ENCODE peak calls at places on chromosomes 6 and 20, in five cellular contexts. G is choroid plexus epithelial cell, N is cardiac muscle cell, Y is coronary artery, Z is cardiac fibroblast. D is an unnamed sample.

GRCh38 chr20:62050166-62051120 is 15.2 kb downstream of the TAF4 start:
- DNase-seq in G (no peak), N (no peak), Y (no peak), Z (no peak), D (no peak)

GRCh38 chr20:38094373-38094775 is 60.8 kb downstream of the RPRD1B start:
- DNase-seq in G (peak), N (peak), Y (no peak), Z (peak), D (peak)

GRCh38 chr20:61185841-61186601 is 66.0 kb upstream of the CDH4 start:
- DNase-seq in G (peak), N (peak), Y (no peak), Z (peak), D (no peak)

GRCh38 chr20:22341508-22341907 is 242.9 kb downstream of the FOXA2 start:
- DNase-seq in G (peak), N (peak), Y (no peak), Z (peak), D (no peak)

GRCh38 chr6:137738197-137738596 is 128.9 kb upstream of the TNFAIP3 start:
- DNase-seq in G (peak), N (peak), Y (no peak), Z (peak), D (no peak)

GRCh38 chr20:58852559-58853271 is at the start of gene GNAS:
- DNase-seq in G (peak), N (peak), Y (no peak), Z (peak), D (peak)

GRCh38 chr20:62143976-62144825 is 632 bp downstream of the SS18L1 start:
- DNase-seq in G (peak), N (peak), Y (peak), Z (peak), D (peak)

GRCh38 chr6:125671323-125671722 is 78.1 kb upstream of the HEY2 start:
- DNase-seq in G (no peak), N (no peak), Y (no peak), Z (no peak), D (no peak)

GRCh38 chr6:130020106-130020851 is 1.9 kb downstream of the L3MBTL3 start:
- DNase-seq in G (no peak), N (peak), Y (peak), Z (peak), D (peak)

GRCh38 chr6:148452921-148453320 is 110.3 kb downstream of the SASH1 start:
- DNase-seq in G (no peak), N (no peak), Y (no peak), Z (no peak), D (no peak)

GRCh38 chr6:166572370-166573261 is 13.9 kb downstream of the RAMACL start:
- DNase-seq in G (peak), N (peak), Y (no peak), Z (peak), D (no peak)

GRCh38 chr6:118890997-118891790 is 2.8 kb upstream of the ASF1A start:
- DNase-seq in G (no peak), N (no peak), Y (no peak), Z (peak), D (no peak)

GRCh38 chr20:13990465-13990864 is at the start of gene SEL1L2:
- DNase-seq in G (no peak), N (no peak), Y (no peak), Z (no peak), D (no peak)

GRCh38 chr6:63509652-63510352 is 62.5 kb upstream of the LOC128125822 start:
- DNase-seq in G (peak), N (peak), Y (no peak), Z (peak), D (peak)

GRCh38 chr20:48708116-48708515 is 119.7 kb downstream of the PREX1 start:
- DNase-seq in G (no peak), N (no peak), Y (no peak), Z (no peak), D (no peak)

GRCh38 chr6:149453597-149454340 is 31.0 kb downstream of the ZC3H12D start:
- DNase-seq in G (no peak), N (no peak), Y (no peak), Z (no peak), D (no peak)

GRCh38 chr6:16452348-16452747 is 214.0 kb downstream of the GMPR start:
- DNase-seq in G (no peak), N (no peak), Y (no peak), Z (no peak), D (no peak)

GRCh38 chr6:39984051-39984450 is 49.8 kb upstream of the MOCS1 start:
- DNase-seq in G (no peak), N (no peak), Y (peak), Z (no peak), D (no peak)

GRCh38 chr6:30147096-30147495 is 11.2 kb downstream of the TRIM40 start:
- DNase-seq in G (no peak), N (no peak), Y (no peak), Z (no peak), D (no peak)

GRCh38 chr20:25220810-25221591 is 25.5 kb downstream of the ENTPD6 start:
- DNase-seq in G (no peak), N (no peak), Y (no peak), Z (no peak), D (peak)

GRCh38 chr6:12422848-12423247 is 132.7 kb downstream of the EDN1 start:
- DNase-seq in G (no peak), N (no peak), Y (no peak), Z (no peak), D (no peak)

GRCh38 chr20:34562643-34563042 is 4.1 kb downstream of the MAP1LC3A start:
- DNase-seq in G (peak), N (peak), Y (no peak), Z (peak), D (no peak)

GRCh38 chr6:2485116-2485515 is 239.7 kb upstream of the GMDS start:
- DNase-seq in G (no peak), N (no peak), Y (no peak), Z (no peak), D (no peak)

GRCh38 chr6:3841066-3841454 is 8.1 kb upstream of the FAM50B start:
- DNase-seq in G (no peak), N (peak), Y (no peak), Z (peak), D (no peak)

GRCh38 chr6:29653452-29654038 is 3.3 kb upstream of the MOG start:
- DNase-seq in G (peak), N (peak), Y (no peak), Z (peak), D (no peak)

GRCh38 chr6:72414648-72415047 is 207.2 kb upstream of the KCNQ5 start:
- DNase-seq in G (no peak), N (no peak), Y (no peak), Z (no peak), D (no peak)

GRCh38 chr6:122704086-122704485 is 75.4 kb upstream of the FABP7 start:
- DNase-seq in G (no peak), N (no peak), Y (no peak), Z (no peak), D (no peak)

GRCh38 chr20:24990810-24991252 is 1.7 kb downstream of the APMAP start:
- DNase-seq in G (no peak), N (no peak), Y (peak), Z (no peak), D (no peak)

GRCh38 chr6:94052754-94053153 is 633.4 kb upstream of the EPHA7 start:
- DNase-seq in G (peak), N (peak), Y (no peak), Z (peak), D (no peak)

GRCh38 chr20:5073154-5074049 is 46.4 kb downstream of the PCNA start:
- DNase-seq in G (peak), N (peak), Y (peak), Z (peak), D (peak)

GRCh38 chr20:33796263-33796906 is 14.8 kb upstream of the CHMP4B start:
- DNase-seq in G (no peak), N (no peak), Y (no peak), Z (no peak), D (no peak)

GRCh38 chr6:62775427-62776022 is 435.7 kb upstream of the FKBP1C start:
- DNase-seq in G (peak), N (no peak), Y (no peak), Z (peak), D (no peak)

GRCh38 chr20:25643735-25644134 is 19.9 kb upstream of the NANP start:
- DNase-seq in G (no peak), N (no peak), Y (no peak), Z (no peak), D (no peak)

GRCh38 chr20:2022163-2022562 is 28.3 kb upstream of the PDYN start:
- DNase-seq in G (peak), N (no peak), Y (no peak), Z (no peak), D (no peak)

GRCh38 chr6:166307981-166308768 is at the start of gene PRR18:
- DNase-seq in G (no peak), N (no peak), Y (no peak), Z (no peak), D (no peak)

GRCh38 chr20:61262514-61262913 is 10.5 kb downstream of the CDH4 start:
- DNase-seq in G (no peak), N (no peak), Y (no peak), Z (no peak), D (no peak)

GRCh38 chr6:7267521-7268091 is 45.4 kb downstream of the SSR1 start:
- DNase-seq in G (peak), N (peak), Y (no peak), Z (peak), D (no peak)

GRCh38 chr6:84282566-84282965 is 55.1 kb upstream of the CEP162 start:
- DNase-seq in G (no peak), N (peak), Y (no peak), Z (peak), D (no peak)

GRCh38 chr6:84280030-84280429 is 52.6 kb upstream of the CEP162 start:
- DNase-seq in G (peak), N (no peak), Y (no peak), Z (peak), D (no peak)

GRCh38 chr6:84280639-84281038 is 53.2 kb upstream of the CEP162 start:
- DNase-seq in G (no peak), N (no peak), Y (no peak), Z (no peak), D (no peak)

DNA sequence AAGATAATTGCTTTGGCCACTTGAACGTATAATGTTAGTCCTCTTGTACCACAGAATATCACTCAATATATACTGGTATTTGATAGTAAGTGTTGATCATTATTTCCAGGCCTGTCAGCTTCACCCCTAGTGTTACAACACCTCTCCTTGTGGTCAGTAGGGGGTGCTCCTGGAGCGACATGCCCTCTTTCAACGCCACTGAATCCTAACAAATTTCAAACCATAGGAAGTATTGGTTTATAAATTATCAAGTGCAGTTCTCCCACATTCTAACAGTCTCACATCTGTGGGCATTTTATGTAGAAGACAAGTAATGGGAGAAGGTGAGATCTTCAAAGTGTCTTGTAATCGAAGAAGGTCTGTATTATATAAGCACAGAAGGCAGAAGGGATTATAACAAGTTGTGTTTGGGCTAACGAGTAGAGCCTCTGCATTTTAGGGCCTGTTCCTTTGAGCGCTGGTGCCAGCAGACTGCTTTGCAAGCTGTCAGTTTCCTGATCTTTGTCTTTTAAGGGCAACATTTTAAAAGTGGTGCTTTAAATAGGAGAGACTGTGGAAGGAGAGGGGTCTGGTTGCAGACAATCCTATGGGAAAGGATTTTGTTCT is 57.1 kb upstream of the CEP162 start:
- DNase-seq in G (peak), N (peak), Y (no peak), Z (peak), D (no peak)
- TF ChIP-seq CTCF in G (peak), N (peak), Y (no peak), Z (peak), D (no peak)

GRCh38 chr20:18712877-18713276 is 100.7 kb upstream of the SCP2D1 start:
- DNase-seq in G (no peak), N (no peak), Y (no peak), Z (no peak), D (no peak)
- TF ChIP-seq CTCF in G (peak), N (no peak), Y (no peak), Z (no peak), D (no peak)

GRCh38 chr20:54105653-54106052 is 35.3 kb upstream of the BCAS1 start:
- DNase-seq in G (no peak), N (peak), Y (no peak), Z (no peak), D (no peak)

GRCh38 chr20:54100563-54100962 is 30.2 kb upstream of the BCAS1 start:
- DNase-seq in G (no peak), N (peak), Y (no peak), Z (no peak), D (no peak)

GRCh38 chr20:54102543-54102942 is 32.1 kb upstream of the BCAS1 start:
- DNase-seq in G (no peak), N (no peak), Y (no peak), Z (no peak), D (no peak)

GRCh38 chr20:54103762-54104600 is 33.6 kb upstream of the BCAS1 start:
- DNase-seq in G (no peak), N (no peak), Y (no peak), Z (no peak), D (no peak)

DNA sequence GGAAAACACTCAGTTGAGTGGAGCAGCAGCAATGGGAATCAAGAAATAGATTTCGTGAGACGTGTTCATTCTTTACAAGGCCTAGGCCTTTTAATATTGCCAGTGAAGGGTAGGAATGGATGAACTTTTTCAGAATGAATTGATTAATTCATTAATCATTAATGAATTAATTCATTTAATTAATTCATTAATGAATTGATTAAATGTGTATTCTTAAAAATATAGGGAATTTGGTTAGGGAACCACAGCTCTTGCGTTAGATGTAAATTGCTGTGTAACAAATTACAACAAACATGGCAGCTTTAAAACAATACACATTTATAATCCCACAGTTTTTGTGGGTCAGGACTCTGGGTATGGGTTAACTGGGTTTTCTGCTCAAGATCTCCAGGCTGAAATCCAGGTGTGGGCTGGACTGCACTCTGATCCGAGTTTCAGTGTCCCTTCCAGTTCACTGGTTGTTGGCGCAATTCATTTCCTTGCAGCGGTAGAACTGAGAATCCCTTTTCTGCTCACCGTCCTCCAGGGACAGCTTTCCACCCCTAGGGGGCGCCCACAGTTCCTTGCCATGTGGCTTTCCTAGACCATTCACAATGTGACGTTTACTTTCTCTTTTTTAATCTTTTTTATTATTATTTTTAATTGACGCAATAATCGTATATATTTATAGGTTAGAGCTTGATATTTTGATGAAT is 32.8 kb upstream of the BCAS1 start:
- DNase-seq in G (peak), N (peak), Y (no peak), Z (peak), D (peak)
- TF ChIP-seq CTCF in G (peak), N (peak), Y (peak), Z (peak), D (peak)

GRCh38 chr20:53678315-53678989 is 84.8 kb upstream of the ZNF217 start:
- DNase-seq in G (peak), N (peak), Y (no peak), Z (no peak), D (no peak)
- TF ChIP-seq CTCF in G (peak), N (peak), Y (no peak), Z (no peak), D (no peak)

D was measured in left ventricle myocardium inferior.